ENCODE peak calls at places on chromosome 4, in six cellular contexts. One of them, this sample, is unnamed.

GRCh38 chr4:74324262-74324661 is 16.0 kb downstream of the EPGN start:
- DNase-seq in fibroblast of villous mesenchyme: no peak
- DNase-seq in mesothelial cell of epicardium: no peak
- DNase-seq in lower lobe of right lung: no peak
- DNase-seq in AG04450: no peak
- DNase-seq in thyroid gland: no peak
- DNase-seq in this sample: no peak

GRCh38 chr4:76302856-76303438 is 3.6 kb upstream of the STBD1 start:
- DNase-seq in thyroid gland: no peak
- DNase-seq in AG04450: no peak
- DNase-seq in mesothelial cell of epicardium: no peak
- DNase-seq in fibroblast of villous mesenchyme: no peak
- DNase-seq in lower lobe of right lung: no peak
- DNase-seq in this sample: no peak

GRCh38 chr4:177119021-177119461 is 190.6 kb upstream of the NEIL3 start:
- DNase-seq in lower lobe of right lung: no peak
- DNase-seq in thyroid gland: no peak
- DNase-seq in AG04450: no peak
- DNase-seq in fibroblast of villous mesenchyme: no peak
- DNase-seq in mesothelial cell of epicardium: no peak
- DNase-seq in this sample: peak

GRCh38 chr4:161555689-161556660 is 607.8 kb downstream of the FSTL5 start:
- DNase-seq in fibroblast of villous mesenchyme: peak
- DNase-seq in AG04450: peak
- DNase-seq in mesothelial cell of epicardium: no peak
- DNase-seq in thyroid gland: no peak
- DNase-seq in lower lobe of right lung: no peak
- DNase-seq in this sample: peak

GRCh38 chr4:101067383-101067782 is 279.9 kb downstream of the PPP3CA start:
- DNase-seq in thyroid gland: no peak
- DNase-seq in lower lobe of right lung: no peak
- DNase-seq in mesothelial cell of epicardium: no peak
- DNase-seq in AG04450: no peak
- DNase-seq in fibroblast of villous mesenchyme: peak
- DNase-seq in this sample: no peak

GRCh38 chr4:174764105-174764729 is 64.8 kb downstream of the GLRA3 start:
- DNase-seq in fibroblast of villous mesenchyme: peak
- DNase-seq in lower lobe of right lung: no peak
- DNase-seq in thyroid gland: no peak
- DNase-seq in AG04450: peak
- DNase-seq in mesothelial cell of epicardium: no peak
- DNase-seq in this sample: peak

GRCh38 chr4:149264093-149264733 is 551.4 kb downstream of the IQCM start:
- DNase-seq in fibroblast of villous mesenchyme: peak
- DNase-seq in thyroid gland: peak
- DNase-seq in lower lobe of right lung: no peak
- DNase-seq in AG04450: peak
- DNase-seq in mesothelial cell of epicardium: no peak
- DNase-seq in this sample: peak

GRCh38 chr4:140300271-140300970 is 73.0 kb upstream of the SCOC start:
- DNase-seq in mesothelial cell of epicardium: no peak
- DNase-seq in lower lobe of right lung: no peak
- DNase-seq in AG04450: no peak
- DNase-seq in fibroblast of villous mesenchyme: peak
- DNase-seq in thyroid gland: no peak
- DNase-seq in this sample: no peak

GRCh38 chr4:114598191-114599121 is at the start of gene UGT8:
- DNase-seq in thyroid gland: peak
- DNase-seq in fibroblast of villous mesenchyme: no peak
- DNase-seq in mesothelial cell of epicardium: peak
- DNase-seq in AG04450: no peak
- DNase-seq in lower lobe of right lung: peak
- DNase-seq in this sample: no peak

GRCh38 chr4:153082322-153083301 is 121.6 kb upstream of the TRIM2 start:
- DNase-seq in thyroid gland: no peak
- DNase-seq in lower lobe of right lung: no peak
- DNase-seq in mesothelial cell of epicardium: no peak
- DNase-seq in AG04450: no peak
- DNase-seq in fibroblast of villous mesenchyme: no peak
- DNase-seq in this sample: no peak

GRCh38 chr4:14867847-14868246 is 134.4 kb upstream of the CPEB2 start:
- DNase-seq in AG04450: no peak
- DNase-seq in fibroblast of villous mesenchyme: no peak
- DNase-seq in mesothelial cell of epicardium: no peak
- DNase-seq in thyroid gland: no peak
- DNase-seq in lower lobe of right lung: no peak
- DNase-seq in this sample: no peak

GRCh38 chr4:55181606-55182005 is 56.2 kb upstream of the KDR start:
- DNase-seq in AG04450: no peak
- DNase-seq in lower lobe of right lung: no peak
- DNase-seq in fibroblast of villous mesenchyme: peak
- DNase-seq in thyroid gland: no peak
- DNase-seq in mesothelial cell of epicardium: no peak
- DNase-seq in this sample: no peak

GRCh38 chr4:55183926-55184599 is 58.7 kb upstream of the KDR start:
- DNase-seq in AG04450: peak
- DNase-seq in lower lobe of right lung: no peak
- DNase-seq in fibroblast of villous mesenchyme: peak
- DNase-seq in thyroid gland: no peak
- DNase-seq in mesothelial cell of epicardium: no peak
- DNase-seq in this sample: peak

GRCh38 chr4:55186700-55187099 is 61.3 kb upstream of the KDR start:
- DNase-seq in AG04450: no peak
- DNase-seq in lower lobe of right lung: no peak
- DNase-seq in thyroid gland: no peak
- DNase-seq in mesothelial cell of epicardium: no peak
- DNase-seq in fibroblast of villous mesenchyme: no peak
- DNase-seq in this sample: no peak

GRCh38 chr4:55186123-55186522 is 60.7 kb upstream of the KDR start:
- DNase-seq in fibroblast of villous mesenchyme: no peak
- DNase-seq in lower lobe of right lung: no peak
- DNase-seq in mesothelial cell of epicardium: no peak
- DNase-seq in AG04450: no peak
- DNase-seq in thyroid gland: no peak
- DNase-seq in this sample: no peak

GRCh38 chr4:55184600-55185523 is 59.5 kb upstream of the KDR start:
- DNase-seq in AG04450: peak
- DNase-seq in thyroid gland: no peak
- DNase-seq in fibroblast of villous mesenchyme: peak
- DNase-seq in lower lobe of right lung: no peak
- DNase-seq in mesothelial cell of epicardium: no peak
- DNase-seq in this sample: no peak
- TF ChIP-seq CTCF in AG04450: peak
- TF ChIP-seq CTCF in thyroid gland: no peak
- TF ChIP-seq CTCF in fibroblast of villous mesenchyme: peak
- TF ChIP-seq CTCF in lower lobe of right lung: peak
- TF ChIP-seq CTCF in mesothelial cell of epicardium: no peak
- TF ChIP-seq CTCF in this sample: peak

DNA sequence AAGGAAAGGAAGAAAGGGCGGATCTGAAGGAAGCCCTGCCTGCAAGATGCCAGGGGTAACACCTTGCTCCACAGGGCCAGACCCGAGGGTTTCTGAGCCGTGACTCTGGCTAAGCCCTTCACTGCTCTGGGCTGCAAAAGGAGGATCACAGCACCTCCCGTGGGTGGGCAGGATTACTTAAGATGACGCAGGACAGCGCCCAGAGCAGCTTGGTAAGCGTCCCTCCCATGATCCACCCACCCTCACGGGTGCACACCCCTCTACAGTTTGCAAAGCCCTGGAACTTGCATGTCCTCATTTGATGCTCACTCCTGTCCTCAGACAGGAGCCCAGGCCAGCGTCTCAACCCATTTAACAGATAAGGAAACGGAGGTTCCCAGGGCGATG is 64.9 kb downstream of the CRMP1 start:
- DNase-seq in lower lobe of right lung: no peak
- DNase-seq in AG04450: no peak
- DNase-seq in mesothelial cell of epicardium: no peak
- DNase-seq in fibroblast of villous mesenchyme: no peak
- DNase-seq in thyroid gland: no peak
- DNase-seq in this sample: no peak
- TF ChIP-seq CTCF in lower lobe of right lung: no peak
- TF ChIP-seq CTCF in AG04450: no peak
- TF ChIP-seq CTCF in mesothelial cell of epicardium: no peak
- TF ChIP-seq CTCF in fibroblast of villous mesenchyme: no peak
- TF ChIP-seq CTCF in thyroid gland: no peak
- TF ChIP-seq CTCF in this sample: no peak

GRCh38 chr4:184061582-184061981 is 156.1 kb downstream of the ENPP6 start:
- DNase-seq in fibroblast of villous mesenchyme: no peak
- DNase-seq in mesothelial cell of epicardium: no peak
- DNase-seq in thyroid gland: no peak
- DNase-seq in lower lobe of right lung: no peak
- DNase-seq in AG04450: no peak
- DNase-seq in this sample: no peak

GRCh38 chr4:184062769-184063168 is 154.9 kb downstream of the ENPP6 start:
- DNase-seq in AG04450: no peak
- DNase-seq in mesothelial cell of epicardium: no peak
- DNase-seq in thyroid gland: no peak
- DNase-seq in lower lobe of right lung: no peak
- DNase-seq in fibroblast of villous mesenchyme: no peak
- DNase-seq in this sample: no peak

GRCh38 chr4:184053476-184053875 is 148.4 kb downstream of the STOX2 start:
- DNase-seq in lower lobe of right lung: no peak
- DNase-seq in thyroid gland: no peak
- DNase-seq in mesothelial cell of epicardium: no peak
- DNase-seq in fibroblast of villous mesenchyme: no peak
- DNase-seq in AG04450: no peak
- DNase-seq in this sample: no peak

GRCh38 chr4:184056877-184057276 is 151.8 kb downstream of the STOX2 start:
- DNase-seq in mesothelial cell of epicardium: no peak
- DNase-seq in lower lobe of right lung: no peak
- DNase-seq in AG04450: no peak
- DNase-seq in fibroblast of villous mesenchyme: no peak
- DNase-seq in thyroid gland: no peak
- DNase-seq in this sample: no peak

DNA sequence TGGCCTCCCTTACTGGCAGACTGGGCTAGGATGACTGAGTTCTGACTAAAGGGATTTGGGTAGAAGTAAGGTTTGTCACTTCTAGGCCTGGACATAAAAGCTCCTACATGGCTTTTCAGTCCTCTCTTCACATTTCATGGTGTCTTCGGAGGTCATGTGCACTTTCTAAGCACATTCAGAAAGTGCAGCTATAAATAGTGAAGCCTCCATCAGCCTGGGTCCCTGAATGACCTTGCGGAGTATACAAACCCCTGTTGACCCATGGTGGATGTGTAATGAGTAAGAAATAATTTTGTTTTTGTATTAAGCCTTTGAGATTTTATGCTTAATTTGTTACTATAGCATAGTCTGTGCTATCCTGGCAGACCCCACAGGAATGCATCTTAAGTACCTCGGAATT is 154.0 kb downstream of the STOX2 start:
- DNase-seq in fibroblast of villous mesenchyme: no peak
- DNase-seq in thyroid gland: no peak
- DNase-seq in AG04450: no peak
- DNase-seq in mesothelial cell of epicardium: no peak
- DNase-seq in lower lobe of right lung: no peak
- DNase-seq in this sample: no peak
- TF ChIP-seq CTCF in fibroblast of villous mesenchyme: no peak
- TF ChIP-seq CTCF in thyroid gland: no peak
- TF ChIP-seq CTCF in AG04450: no peak
- TF ChIP-seq CTCF in mesothelial cell of epicardium: no peak
- TF ChIP-seq CTCF in lower lobe of right lung: no peak
- TF ChIP-seq CTCF in this sample: no peak

GRCh38 chr4:124710911-124711310 is 1.6 kb downstream of the ANKRD50 start:
- DNase-seq in mesothelial cell of epicardium: no peak
- DNase-seq in AG04450: no peak
- DNase-seq in thyroid gland: peak
- DNase-seq in fibroblast of villous mesenchyme: no peak
- DNase-seq in lower lobe of right lung: no peak
- DNase-seq in this sample: no peak

GRCh38 chr4:124713213-124713592 is 671 bp upstream of the ANKRD50 start:
- DNase-seq in fibroblast of villous mesenchyme: peak
- DNase-seq in thyroid gland: peak
- DNase-seq in AG04450: peak
- DNase-seq in lower lobe of right lung: peak
- DNase-seq in mesothelial cell of epicardium: peak
- DNase-seq in this sample: peak

GRCh38 chr4:124712417-124713212 is at the start of gene ANKRD50:
- DNase-seq in thyroid gland: peak
- DNase-seq in mesothelial cell of epicardium: peak
- DNase-seq in AG04450: peak
- DNase-seq in fibroblast of villous mesenchyme: peak
- DNase-seq in lower lobe of right lung: peak
- DNase-seq in this sample: peak

GRCh38 chr4:124710253-124710849 is 2.2 kb downstream of the ANKRD50 start:
- DNase-seq in thyroid gland: no peak
- DNase-seq in lower lobe of right lung: no peak
- DNase-seq in fibroblast of villous mesenchyme: peak
- DNase-seq in AG04450: no peak
- DNase-seq in mesothelial cell of epicardium: no peak
- DNase-seq in this sample: no peak

GRCh38 chr4:124711469-124712416 is 789 bp downstream of the ANKRD50 start:
- DNase-seq in mesothelial cell of epicardium: no peak
- DNase-seq in thyroid gland: peak
- DNase-seq in lower lobe of right lung: peak
- DNase-seq in AG04450: peak
- DNase-seq in fibroblast of villous mesenchyme: peak
- DNase-seq in this sample: peak
- TF ChIP-seq CTCF in mesothelial cell of epicardium: no peak
- TF ChIP-seq CTCF in thyroid gland: no peak
- TF ChIP-seq CTCF in lower lobe of right lung: no peak
- TF ChIP-seq CTCF in AG04450: peak
- TF ChIP-seq CTCF in fibroblast of villous mesenchyme: peak
- TF ChIP-seq CTCF in this sample: peak

GRCh38 chr4:73224886-73225285 is 33.7 kb downstream of the ANKRD17 start:
- DNase-seq in fibroblast of villous mesenchyme: no peak
- DNase-seq in mesothelial cell of epicardium: no peak
- DNase-seq in lower lobe of right lung: no peak
- DNase-seq in thyroid gland: no peak
- DNase-seq in AG04450: no peak
- DNase-seq in this sample: no peak

GRCh38 chr4:73222466-73223257 is 35.9 kb downstream of the ANKRD17 start:
- DNase-seq in mesothelial cell of epicardium: no peak
- DNase-seq in thyroid gland: peak
- DNase-seq in AG04450: peak
- DNase-seq in lower lobe of right lung: no peak
- DNase-seq in fibroblast of villous mesenchyme: peak
- DNase-seq in this sample: peak

GRCh38 chr4:73223258-73223651 is 35.3 kb downstream of the ANKRD17 start:
- DNase-seq in fibroblast of villous mesenchyme: no peak
- DNase-seq in AG04450: no peak
- DNase-seq in thyroid gland: no peak
- DNase-seq in lower lobe of right lung: no peak
- DNase-seq in mesothelial cell of epicardium: no peak
- DNase-seq in this sample: no peak

GRCh38 chr4:73221734-73222133 is 36.9 kb downstream of the ANKRD17 start:
- DNase-seq in AG04450: no peak
- DNase-seq in fibroblast of villous mesenchyme: no peak
- DNase-seq in thyroid gland: no peak
- DNase-seq in lower lobe of right lung: no peak
- DNase-seq in mesothelial cell of epicardium: no peak
- DNase-seq in this sample: no peak

GRCh38 chr4:73220815-73221214 is 37.8 kb downstream of the ANKRD17 start:
- DNase-seq in fibroblast of villous mesenchyme: no peak
- DNase-seq in mesothelial cell of epicardium: no peak
- DNase-seq in AG04450: no peak
- DNase-seq in lower lobe of right lung: no peak
- DNase-seq in thyroid gland: no peak
- DNase-seq in this sample: no peak
- TF ChIP-seq CTCF in fibroblast of villous mesenchyme: no peak
- TF ChIP-seq CTCF in mesothelial cell of epicardium: no peak
- TF ChIP-seq CTCF in AG04450: no peak
- TF ChIP-seq CTCF in lower lobe of right lung: no peak
- TF ChIP-seq CTCF in thyroid gland: no peak
- TF ChIP-seq CTCF in this sample: no peak